ENCODE peak calls at places on chromosomes 1 and 21, in ten cellular contexts. Y, H, V, E, W, P, Z, F, S and M are unnamed samples.

GRCh38 chr1:5235355-5235899 is 581.0 kb downstream of the AJAP1 start:
- DNase-seq in V (no peak), Y (no peak), F (no peak), P (no peak), W (no peak), H (no peak), S (no peak), Z (no peak), E (no peak), M (no peak)

GRCh38 chr1:228871314-228872061 is 136.2 kb downstream of the RHOU start:
- DNase-seq in H (no peak), V (no peak), S (peak; percentile 72), E (no peak), Z (no peak), Y (no peak), W (no peak), F (no peak), P (no peak), M (no peak)

GRCh38 chr1:55012661-55013060 is 13.9 kb downstream of the BSND start:
- DNase-seq in H (no peak), V (no peak), W (no peak), E (no peak), S (no peak), F (no peak), P (no peak), Y (no peak), Z (no peak), M (no peak)

GRCh38 chr1:77168358-77168757 is 50.9 kb downstream of the PIGK start:
- DNase-seq in V (no peak), P (no peak), H (no peak), Z (no peak), S (no peak), F (no peak), W (no peak), Y (no peak), E (no peak), M (no peak)

GRCh38 chr21:37668462-37669239 is 247.6 kb downstream of the KCNJ6 start:
- DNase-seq in Y (no peak), H (no peak), E (no peak), S (no peak), V (no peak), Z (no peak), F (no peak), W (no peak), P (no peak), M (no peak)

GRCh38 chr1:1599030-1599916 is 662 bp downstream of the FNDC10 start:
- DNase-seq in H (no peak), V (peak; percentile 37), W (no peak), E (peak; percentile 67), S (no peak), Z (peak; percentile 65), F (no peak), P (peak; percentile 13), Y (no peak), M (peak; percentile 59)

GRCh38 chr1:106615473-106615872 is 441.0 kb upstream of the PRMT6 start:
- DNase-seq in S (no peak), F (no peak), Y (no peak), H (no peak), Z (no peak), W (no peak), V (no peak), P (no peak), E (no peak), M (no peak)

GRCh38 chr1:40884055-40884795 is 22.1 kb upstream of the CITED4 start:
- DNase-seq in E (peak; percentile 22), V (no peak), Y (no peak), H (no peak), S (no peak), Z (no peak), W (no peak), F (no peak), P (no peak), M (no peak)

GRCh38 chr21:27813750-27814149 is 846.9 kb upstream of the ADAMTS5 start:
- DNase-seq in S (peak; percentile 96), W (no peak), Y (no peak), P (no peak), Z (no peak), E (peak; percentile 35), V (no peak), F (no peak), H (no peak), M (peak; percentile 31)

GRCh38 chr21:38341546-38342012 is 84.8 kb downstream of the KCNJ15 start:
- DNase-seq in W (peak; percentile 86), F (no peak), S (no peak), Z (no peak), V (no peak), Y (no peak), E (no peak), H (no peak), P (no peak), M (no peak)

GRCh38 chr1:219585837-219586465 is 27.0 kb downstream of the ZC3H11B start:
- DNase-seq in W (no peak), Y (no peak), P (no peak), Z (no peak), V (no peak), E (no peak), F (no peak), H (no peak), S (no peak), M (no peak)

GRCh38 chr1:24972257-24973242 is 42.5 kb upstream of the RUNX3 start:
- DNase-seq in F (no peak), S (no peak), P (no peak), V (no peak), H (no peak), Y (no peak), E (no peak), Z (no peak), W (no peak), M (no peak)

GRCh38 chr1:85572574-85572973 is 8.0 kb upstream of the CCN1 start:
- DNase-seq in P (no peak), F (no peak), E (no peak), S (no peak), H (no peak), Y (no peak), V (no peak), Z (no peak), W (no peak), M (no peak)

GRCh38 chr1:30325085-30325935 is 398.1 kb downstream of the MATN1 start:
- DNase-seq in E (no peak), P (no peak), Z (no peak), F (no peak), V (no peak), W (no peak), H (no peak), S (no peak), Y (no peak), M (no peak)

GRCh38 chr1:227794813-227795183 is 20.7 kb upstream of the PRSS38 start:
- DNase-seq in P (no peak), W (no peak), F (no peak), Y (no peak), V (no peak), S (no peak), H (no peak), E (no peak), Z (no peak), M (no peak)